ENCODE peak calls at places on chromosome 2, in five cellular contexts. Z is stimulated activated CD4-positive, alpha-beta T cell treated with anti-CD3 and anti-CD28 coated beads, Interleukin-15, amount 100 ng/mL, for 48 hours; B is activated naive CD4-positive, alpha-beta T cell treated with anti-CD3 and anti-CD28 coated beads, Interleukin-2, amount 10 ng/mL, durations not matched to agents 7 days and 5 days; S is mesothelial cell of epicardium; O is fibroblast of pulmonary artery. W is an unnamed sample.

GRCh38 chr2:72237549-72237948 is 89.9 kb upstream of the CYP26B1 start:
- DNase-seq in B (no peak), S (no peak), O (no peak), Z (no peak), W (no peak)

GRCh38 chr2:168245074-168245825 is 2.1 kb downstream of the STK39 start:
- DNase-seq in O (peak), B (no peak), Z (no peak), S (no peak), W (peak)

GRCh38 chr2:59930430-59930829 is 623.0 kb downstream of the BCL11A start:
- DNase-seq in S (no peak), Z (no peak), B (no peak), O (no peak), W (no peak)

GRCh38 chr2:133884739-133885381 is 316.6 kb upstream of the NCKAP5 start:
- DNase-seq in S (no peak), Z (no peak), B (no peak), O (peak), W (peak)

GRCh38 chr2:197777823-197778407 is 7.2 kb downstream of the BOLL start:
- DNase-seq in O (peak), B (peak), Z (peak), S (no peak), W (peak)

GRCh38 chr2:168999668-169000213 is 31.4 kb downstream of the ABCB11 start:
- DNase-seq in O (peak), B (no peak), Z (no peak), S (no peak), W (no peak)

GRCh38 chr2:72149556-72150156 is 2.0 kb upstream of the CYP26B1 start:
- DNase-seq in S (no peak), B (peak), O (no peak), Z (no peak), W (no peak)

GRCh38 chr2:30807249-30807648 is at the start of gene CAPN13:
- DNase-seq in S (no peak), B (no peak), O (no peak), Z (no peak), W (no peak)

GRCh38 chr2:148875387-148876051 is 492 bp downstream of the KIF5C start:
- DNase-seq in Z (no peak), B (peak), O (no peak), S (no peak), W (no peak)

GRCh38 chr2:23651187-23651983 is 266.4 kb downstream of the KLHL29 start:
- DNase-seq in O (peak), B (no peak), S (no peak), Z (no peak), W (no peak)

GRCh38 chr2:48635786-48636185 is 18.1 kb downstream of the GTF2A1L start:
- DNase-seq in Z (no peak), B (no peak), O (no peak), S (no peak), W (no peak)

GRCh38 chr2:64730551-64731305 is 77.0 kb upstream of the SERTAD2 start:
- DNase-seq in Z (no peak), S (no peak), O (peak), B (peak), W (peak)

GRCh38 chr2:95389256-95390119 is 13.0 kb upstream of the FAHD2A start:
- DNase-seq in B (peak), O (peak), S (no peak), Z (peak), W (peak)

GRCh38 chr2:72095364-72095763 is 52.3 kb downstream of the CYP26B1 start:
- DNase-seq in S (no peak), O (no peak), B (no peak), Z (no peak), W (no peak)

GRCh38 chr2:107473145-107473544 is 353.5 kb upstream of the RGPD4 start:
- DNase-seq in Z (no peak), S (no peak), B (no peak), O (no peak), W (no peak)

GRCh38 chr2:46767706-46768105 is 147.9 kb downstream of the MCFD2 start:
- DNase-seq in O (no peak), B (no peak), S (no peak), Z (no peak), W (no peak)

GRCh38 chr2:43126817-43127207 is 99.6 kb downstream of the ZFP36L2 start:
- DNase-seq in Z (no peak), S (no peak), O (no peak), B (no peak), W (no peak)

GRCh38 chr2:238009563-238009962 is 42.7 kb downstream of the UBE2F start:
- DNase-seq in O (no peak), B (no peak), S (no peak), Z (no peak), W (peak)

GRCh38 chr2:178477443-178478099 is 829 bp downstream of the FKBP7 start:
- DNase-seq in B (no peak), S (no peak), Z (no peak), O (no peak), W (no peak)

GRCh38 chr2:183759033-183759432 is 634.8 kb downstream of the NUP35 start:
- DNase-seq in Z (no peak), B (no peak), S (no peak), O (no peak), W (no peak)

GRCh38 chr2:20291846-20292408 is 58.7 kb downstream of the PUM2 start:
- DNase-seq in B (no peak), Z (no peak), O (no peak), S (no peak), W (no peak)

GRCh38 chr2:133817680-133818566 is 249.7 kb upstream of the NCKAP5 start:
- DNase-seq in O (peak), B (no peak), Z (no peak), S (no peak), W (no peak)

GRCh38 chr2:168354499-168354898 is 101.6 kb upstream of the CERS6 start:
- DNase-seq in O (no peak), B (no peak), Z (no peak), S (no peak), W (no peak)

GRCh38 chr2:215698566-215698965 is 262.7 kb upstream of the FN1 start:
- DNase-seq in O (peak), B (no peak), Z (no peak), S (no peak), W (no peak)

GRCh38 chr2:115738138-115738537 is 1295.7 kb downstream of the DPP10 start:
- DNase-seq in O (no peak), B (no peak), Z (no peak), S (no peak), W (no peak)

GRCh38 chr2:236581546-236581945 is 11.9 kb downstream of the ACKR3 start:
- DNase-seq in B (no peak), S (no peak), O (no peak), Z (no peak), W (no peak)

GRCh38 chr2:171360905-171361304 is 72.9 kb downstream of the METTL8 start:
- DNase-seq in Z (no peak), B (no peak), S (no peak), O (no peak), W (no peak)

GRCh38 chr2:146602383-146602782 is 1242.4 kb upstream of the ACVR2A start:
- DNase-seq in O (peak), S (no peak), B (no peak), Z (no peak), W (no peak)

GRCh38 chr2:190804182-190804795 is 76.3 kb upstream of the GLS start:
- DNase-seq in S (no peak), Z (no peak), B (no peak), O (peak), W (peak)

GRCh38 chr2:227374158-227374557 is 4.9 kb downstream of the TM4SF20 start:
- DNase-seq in S (no peak), O (peak), B (no peak), Z (peak), W (no peak)

GRCh38 chr2:239327536-239328305 is 73.1 kb downstream of the HDAC4 start:
- DNase-seq in S (no peak), B (peak), O (no peak), Z (no peak), W (no peak)

GRCh38 chr2:240510513-240511210 is 47.1 kb downstream of the ANKMY1 start:
- DNase-seq in B (no peak), S (no peak), Z (no peak), O (no peak), W (no peak)

GRCh38 chr2:97906309-97906708 is 89.4 kb downstream of the TMEM131 start:
- DNase-seq in Z (no peak), B (no peak), S (no peak), O (peak), W (no peak)

W was measured in NAMALWA.